ENCODE peak calls at places on chromosomes 4 and X, in five cellular contexts. A is dermis microvascular lymphatic vessel endothelial cell; Z is occipital lobe; E is activated naive CD8-positive, alpha-beta T cell treated with anti-CD3 and anti-CD28 coated beads, Interleukin-2, amount 50 U/mL, for 16 hours; P is activated CD4-positive, alpha-beta T cell treated with anti-CD3 and anti-CD28 coated beads, Interleukin-2, amount 10 ng/mL, durations not matched to agents 7 days and 5 days. D is an unnamed sample.

GRCh38 chr4:109207060-109207459 is 95.4 kb downstream of the COL25A1 start:
- DNase-seq in A (no peak), Z (no peak), E (no peak), P (no peak), D (no peak)

GRCh38 chr4:26320159-26320452 is 708 bp upstream of the RBPJ start:
- DNase-seq in A (no peak), Z (no peak), E (peak; percentile 24), P (peak; percentile 42), D (no peak)

GRCh38 chr4:137998666-137999429 is 243.3 kb downstream of the SLC7A11 start:
- DNase-seq in A (no peak), Z (no peak), E (no peak), P (no peak), D (no peak)

GRCh38 chr4:40984051-40984450 is 230.3 kb downstream of the APBB2 start:
- DNase-seq in A (no peak), Z (no peak), E (no peak), P (no peak), D (no peak)

GRCh38 chr4:186726440-186727148 is 2.9 kb upstream of the FAT1 start:
- DNase-seq in A (no peak), Z (no peak), E (no peak), P (no peak), D (no peak)

GRCh38 chr4:108454227-108454626 is 166.1 kb upstream of the RPL34 start:
- DNase-seq in A (no peak), Z (no peak), E (no peak), P (no peak), D (no peak)

GRCh38 chr4:17347445-17347844 is 164.4 kb downstream of the QDPR start:
- DNase-seq in A (no peak), Z (no peak), E (no peak), P (peak; percentile 51), D (no peak)

GRCh38 chr4:176277162-176277904 is 8.3 kb upstream of the ASB5 start:
- DNase-seq in A (peak; percentile 40), Z (peak; percentile 12), E (no peak), P (peak; percentile 10), D (no peak)

GRCh38 chr4:98928131-98928504 is 815 bp downstream of the EIF4E start:
- DNase-seq in A (peak; percentile 61), Z (peak; percentile 60), E (peak; percentile 48), P (peak; percentile 72), D (peak; percentile 72)

GRCh38 chr4:184950926-184951325 is 67.4 kb upstream of the HELT start:
- DNase-seq in A (no peak), Z (no peak), E (no peak), P (no peak), D (no peak)

GRCh38 chr4:182975806-182976205 is 58.6 kb upstream of the DCTD start:
- DNase-seq in A (peak; percentile 97), Z (no peak), E (no peak), P (no peak), D (peak; percentile 61)

GRCh38 chrX:148466292-148466691 is 34.1 kb upstream of the AFF2 start:
- DNase-seq in A (no peak), Z (no peak), E (no peak), P (no peak), D (no peak)

GRCh38 chr4:69965628-69966027 is at the start of gene CSN2:
- DNase-seq in A (no peak), Z (no peak), E (no peak), P (no peak), D (no peak)

GRCh38 chr4:99710681-99711345 is 53.2 kb upstream of the C4orf54 start:
- DNase-seq in A (no peak), Z (no peak), E (no peak), P (no peak), D (no peak)

GRCh38 chrX:14675500-14675899 is 146.2 kb downstream of the GLRA2 start:
- DNase-seq in A (no peak), Z (no peak), E (no peak), P (no peak), D (no peak)

GRCh38 chr4:112175840-112176239 is 30.6 kb downstream of the FAM241A start:
- DNase-seq in A (no peak), Z (no peak), E (no peak), P (no peak), D (no peak)

GRCh38 chr4:128244379-128244778 is 43.2 kb downstream of the PGRMC2 start:
- DNase-seq in A (no peak), Z (no peak), E (no peak), P (no peak), D (no peak)

GRCh38 chr4:1060121-1060520 is 48.7 kb downstream of the FGFRL1 start:
- DNase-seq in A (no peak), Z (no peak), E (no peak), P (no peak), D (no peak)

D was measured in GDM1.